ENCODE peak calls at places on chromosome 10, in seven cellular contexts. K is GM13977, X is fibroblast of mammary gland, T is left ventricle myocardium inferior, Z is AG09309, J is cardiac muscle cell, C is bronchial epithelial cell. W is an unnamed sample.

GRCh38 chr10:119301397-119301796 is 94.0 kb downstream of the GRK5 start:
- DNase-seq in K (no peak), T (no peak), C (no peak), J (no peak), X (no peak), Z (no peak), W (no peak)

GRCh38 chr10:48523820-48524758 is 80.8 kb downstream of the ARHGAP22 start:
- DNase-seq in K (peak; percentile 65), T (no peak), C (no peak), Z (no peak), X (no peak), J (peak; percentile 33), W (no peak)

GRCh38 chr10:3580565-3580964 is 204.4 kb downstream of the KLF6 start:
- DNase-seq in X (no peak), J (no peak), K (no peak), C (no peak), Z (no peak), T (no peak), W (no peak)

GRCh38 chr10:34124522-34125035 is 690.5 kb downstream of the PARD3 start:
- DNase-seq in K (no peak), C (peak; percentile 72), X (peak; percentile 73), Z (no peak), J (peak; percentile 68), T (no peak), W (peak; percentile 79)

GRCh38 chr10:30396708-30397107 is 37.3 kb upstream of the MAP3K8 start:
- DNase-seq in C (no peak), T (no peak), J (no peak), K (no peak), Z (no peak), X (no peak), W (no peak)

GRCh38 chr10:131731780-131732630 is 168.8 kb upstream of the PPP2R2D start:
- DNase-seq in J (no peak), Z (no peak), K (no peak), T (no peak), X (no peak), C (no peak), W (no peak)

GRCh38 chr10:78559514-78560392 is 509.0 kb upstream of the ZMIZ1 start:
- DNase-seq in K (no peak), Z (no peak), C (no peak), T (no peak), J (no peak), X (no peak), W (no peak)

GRCh38 chr10:88212069-88212468 is 348.6 kb downstream of the PTEN start:
- DNase-seq in T (no peak), J (no peak), K (no peak), Z (no peak), X (no peak), C (no peak), W (no peak)

GRCh38 chr10:7417103-7417623 is 6.3 kb upstream of the SFMBT2 start:
- DNase-seq in Z (peak; percentile 27), C (peak; percentile 60), K (no peak), J (peak; percentile 59), T (no peak), X (peak; percentile 71), W (peak; percentile 55)

GRCh38 chr10:132470306-132471124 is 67.1 kb upstream of the INPP5A start:
- DNase-seq in K (no peak), T (peak; percentile 6), J (no peak), C (no peak), X (no peak), Z (no peak), W (no peak)

GRCh38 chr10:97279121-97279815 is 13.2 kb downstream of the ARHGAP19 start:
- DNase-seq in K (no peak), Z (no peak), T (no peak), X (peak; percentile 77), J (peak; percentile 71), C (peak; percentile 89), W (peak; percentile 90)

GRCh38 chr10:95755511-95756004 is 405 bp upstream of the ENTPD1 start:
- DNase-seq in C (no peak), Z (no peak), X (peak; percentile 5), K (peak; percentile 59), J (peak; percentile 59), T (peak; percentile 29), W (no peak)

DNA sequence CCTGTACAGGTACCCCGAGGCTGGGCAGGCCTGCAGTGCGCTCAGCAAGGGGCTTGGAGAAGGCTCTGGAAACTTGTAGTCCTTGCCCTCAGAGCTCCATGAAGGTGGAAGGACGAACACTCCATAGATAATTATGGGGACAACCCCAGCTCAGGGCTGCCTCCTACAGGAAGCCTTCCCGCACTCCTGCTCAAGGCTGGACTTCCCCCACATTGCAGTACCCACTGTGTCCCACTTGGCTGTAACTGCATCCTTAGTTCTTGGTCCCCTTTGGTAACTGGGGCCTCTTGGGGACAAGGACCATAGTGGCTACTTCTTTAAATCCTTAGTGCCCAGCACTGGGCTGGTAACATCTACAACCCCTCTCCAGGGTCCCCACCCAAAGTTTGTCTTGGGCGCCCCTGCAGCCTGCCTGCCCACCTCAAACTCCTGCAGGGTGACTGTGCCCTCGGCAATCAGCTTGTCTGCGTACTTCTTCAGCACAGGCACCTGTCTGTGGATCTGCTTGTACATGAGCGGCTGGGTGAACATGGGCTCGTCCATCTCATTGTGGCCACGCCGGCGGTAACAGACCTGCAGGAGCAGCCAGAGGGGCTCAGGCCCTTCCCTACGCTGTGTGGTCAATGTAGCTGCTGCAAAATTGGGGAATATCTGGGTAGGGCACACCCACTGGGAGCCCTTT is 17.1 kb downstream of the OGDHL start:
- DNase-seq in X (no peak), K (no peak), Z (no peak), T (no peak), C (no peak), J (no peak), W (no peak)
- TF ChIP-seq CTCF in X (no peak), K (no peak), Z (no peak), T (no peak), C (no peak), J (no peak), W (no peak)

DNA sequence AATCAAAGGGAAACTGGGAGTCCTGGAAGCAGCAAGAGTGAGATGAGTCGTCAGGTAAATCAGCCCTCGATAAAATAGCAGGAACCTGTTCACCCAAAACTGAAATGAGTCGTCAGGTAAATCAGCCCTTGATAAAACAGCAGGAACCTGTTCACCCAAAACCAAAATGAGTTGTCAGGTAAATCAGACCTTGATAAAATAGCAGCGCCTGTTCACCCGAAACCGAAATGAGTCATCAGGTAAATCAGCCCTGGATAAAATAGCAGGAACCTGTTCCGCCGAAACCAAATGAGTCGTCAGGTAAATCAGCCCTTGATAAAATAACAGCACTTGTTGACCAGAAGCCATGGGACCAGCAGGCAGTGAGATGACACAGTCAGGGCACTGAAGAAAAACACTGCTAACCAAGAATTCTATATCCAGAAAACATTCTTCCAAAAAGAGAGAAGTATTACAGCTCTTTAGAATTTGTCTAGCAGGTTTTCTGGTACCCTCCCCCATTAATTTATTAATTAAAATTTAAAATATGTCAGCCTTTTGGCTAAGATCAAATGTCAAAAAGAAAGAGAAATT is 3.4 kb upstream of the CYP2E1 start:
- DNase-seq in J (no peak), K (no peak), Z (no peak), T (no peak), X (no peak), C (peak; percentile 86), W (peak; percentile 58)
- TF ChIP-seq CTCF in J (no peak), K (no peak), Z (no peak), T (no peak), X (no peak), C (no peak), W (no peak)

GRCh38 chr10:71459513-71459912 is 62.8 kb downstream of the CDH23 start:
- DNase-seq in K (no peak), X (no peak), J (no peak), T (no peak), Z (no peak), C (no peak), W (no peak)
- TF ChIP-seq CTCF in K (no peak), X (no peak), J (no peak), T (no peak), Z (no peak), C (no peak), W (no peak)

GRCh38 chr10:15715619-15716227 is 4.0 kb downstream of the ITGA8 start:
- DNase-seq in T (no peak), C (no peak), K (no peak), X (peak; percentile 38), J (peak; percentile 42), Z (no peak), W (peak; percentile 18)

GRCh38 chr10:15720635-15721310 is 1.1 kb upstream of the ITGA8 start:
- DNase-seq in K (no peak), T (no peak), C (no peak), Z (no peak), X (no peak), J (no peak), W (no peak)

GRCh38 chr10:15719062-15719898 is 442 bp downstream of the ITGA8 start:
- DNase-seq in X (no peak), Z (no peak), J (peak; percentile 24), K (peak; percentile 26), C (no peak), T (no peak), W (no peak)

GRCh38 chr10:15718495-15719061 is 1.1 kb downstream of the ITGA8 start:
- DNase-seq in K (no peak), Z (no peak), J (no peak), T (no peak), X (no peak), C (no peak), W (no peak)

DNA sequence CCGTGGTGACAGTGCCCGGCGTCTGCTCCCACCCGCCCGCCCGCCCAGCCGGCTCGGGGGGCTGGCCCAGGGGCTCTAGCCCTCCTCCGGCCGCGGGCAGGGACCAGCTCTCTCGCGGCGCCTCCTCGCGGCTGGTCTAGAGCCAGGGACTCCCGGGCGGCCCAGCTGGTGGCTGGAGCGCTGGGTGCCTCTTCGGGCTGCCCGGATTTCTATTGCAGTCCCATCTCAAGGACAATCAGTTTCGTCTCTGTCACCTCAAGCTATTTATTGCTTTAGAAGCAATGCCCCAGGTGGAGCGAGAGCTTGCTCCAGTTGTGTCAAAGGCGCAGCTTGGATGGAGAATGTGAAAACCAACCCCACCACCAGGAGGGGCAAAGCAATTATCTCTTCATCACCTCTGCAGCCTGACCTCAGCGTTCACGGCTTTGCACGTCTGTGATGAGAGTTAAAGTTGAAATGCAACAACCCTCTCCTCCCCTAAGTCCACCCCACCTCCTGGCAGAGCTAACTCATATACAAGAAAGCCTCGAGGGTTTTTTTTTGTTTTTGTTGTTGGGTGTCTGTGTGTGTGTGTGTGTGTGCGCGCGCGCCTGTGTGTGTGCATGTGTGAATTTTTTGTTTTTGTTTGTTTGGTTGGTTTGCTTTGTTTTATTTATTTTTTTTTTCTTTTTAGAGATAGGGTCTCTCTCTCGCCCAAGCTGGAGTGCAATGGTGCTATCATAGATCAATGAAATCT is at the start of gene ITGA8:
- DNase-seq in J (peak; percentile 39), X (peak; percentile 39), Z (no peak), C (no peak), T (no peak), K (peak; percentile 52), W (no peak)
- TF ChIP-seq CTCF in J (peak; percentile 61), X (peak; percentile 57), Z (peak; percentile 60), C (peak; percentile 4), T (peak; percentile 50), K (peak; percentile 1), W (no peak)